ENCODE peak calls at places on chromosomes 5 and 9, in six cellular contexts. Y, N, Z, V, D and F are unnamed samples.

GRCh38 chr5:33315170-33315569 is 125.6 kb upstream of the TARS1 start:
- DNase-seq in Y (no peak), Z (no peak), V (no peak), N (no peak), D (no peak), F (no peak)

GRCh38 chr5:156182174-156182967 is 144.6 kb upstream of the SGCD start:
- DNase-seq in Y (no peak), V (no peak), D (no peak), Z (no peak), N (no peak), F (no peak)

GRCh38 chr9:114117614-114117995 is 18.5 kb upstream of the KIF12 start:
- DNase-seq in N (no peak), V (no peak), D (no peak), Y (no peak), Z (no peak), F (peak)

GRCh38 chr9:121277518-121278275 is 9.7 kb downstream of the GSN start:
- DNase-seq in Y (no peak), V (no peak), Z (no peak), N (no peak), D (no peak), F (no peak)

GRCh38 chr5:33438996-33439395 is 1.8 kb upstream of the TARS1 start:
- DNase-seq in Z (no peak), V (no peak), Y (no peak), N (no peak), D (no peak), F (no peak)

GRCh38 chr9:135098400-135099105 is 11.1 kb downstream of the OLFM1 start:
- DNase-seq in V (peak), Z (no peak), Y (no peak), D (peak), N (peak), F (no peak)

GRCh38 chr9:130064621-130065020 is 10.9 kb downstream of the GPR107 start:
- DNase-seq in V (no peak), Y (no peak), Z (no peak), D (no peak), N (no peak), F (no peak)

GRCh38 chr5:12965804-12966203 is 978.7 kb downstream of the DNAH5 start:
- DNase-seq in Z (no peak), Y (no peak), N (no peak), V (no peak), D (no peak), F (no peak)

GRCh38 chr9:98365227-98365669 is 109.8 kb upstream of the TBC1D2 start:
- DNase-seq in Y (no peak), Z (no peak), N (no peak), V (no peak), D (peak), F (peak)

GRCh38 chr5:43357067-43357466 is 43.9 kb upstream of the HMGCS1 start:
- DNase-seq in D (no peak), Y (no peak), V (no peak), N (no peak), Z (no peak), F (peak)

GRCh38 chr5:80977764-80978163 is 17.6 kb downstream of the RASGRF2 start:
- DNase-seq in Y (no peak), N (no peak), D (no peak), Z (no peak), V (no peak), F (no peak)

GRCh38 chr9:36842560-36843530 is 191.2 kb downstream of the PAX5 start:
- DNase-seq in D (no peak), V (no peak), Z (no peak), N (no peak), Y (no peak), F (no peak)

GRCh38 chr5:15027764-15028163 is 156.2 kb upstream of the ANKH start:
- DNase-seq in Z (no peak), N (no peak), D (no peak), Y (no peak), V (no peak), F (no peak)

GRCh38 chr5:149113669-149114068 is 27.6 kb upstream of the ABLIM3 start:
- DNase-seq in N (no peak), V (no peak), Y (no peak), D (no peak), Z (no peak), F (no peak)

GRCh38 chr9:12274577-12274976 is 418.6 kb upstream of the TYRP1 start:
- DNase-seq in N (no peak), V (no peak), D (no peak), Y (no peak), Z (peak), F (no peak)

GRCh38 chr9:35882996-35883395 is 12.8 kb upstream of the OR13J1 start:
- DNase-seq in Z (no peak), V (no peak), N (no peak), D (no peak), Y (no peak), F (no peak)

GRCh38 chr5:168382421-168382820 is 91.0 kb downstream of the WWC1 start:
- DNase-seq in Y (no peak), V (no peak), Z (no peak), N (no peak), D (no peak), F (no peak)

GRCh38 chr5:171825046-171825445 is 39.4 kb downstream of the SMIM23 start:
- DNase-seq in V (no peak), D (no peak), Z (no peak), N (no peak), Y (no peak), F (no peak)

GRCh38 chr9:126205260-126205659 is 121.4 kb upstream of the MVB12B start:
- DNase-seq in Z (no peak), Y (no peak), N (no peak), V (no peak), D (no peak), F (no peak)

GRCh38 chr9:27355166-27355565 is 58.2 kb upstream of the EQTN start:
- DNase-seq in D (no peak), Z (no peak), Y (no peak), V (no peak), N (no peak), F (no peak)